ENCODE peak calls at places on chromosomes 3 and 15, in five cellular contexts. N, H, Z, R and E are unnamed samples.
A peak's percentile ranks its signal among the peaks of the same experiment; 100 is the strongest.

GRCh38 chr3:159762981-159763465 is 225.6 kb upstream of the IL12A start:
- DNase-seq in N (peak; percentile 40), Z (peak; percentile 85), H (peak; percentile 33), R (peak; percentile 63), E (no peak)

GRCh38 chr3:122857019-122857418 is 62.1 kb downstream of the SLC49A4 start:
- DNase-seq in N (no peak), H (no peak), Z (no peak), R (no peak), E (no peak)

GRCh38 chr3:58490860-58491501 is 915 bp upstream of the KCTD6 start:
- DNase-seq in N (peak; percentile 31), Z (no peak), H (no peak), R (peak; percentile 83), E (peak; percentile 59)

GRCh38 chr3:14725015-14725431 is 50.1 kb downstream of the C3orf20 start:
- DNase-seq in N (no peak), H (no peak), R (no peak), Z (peak; percentile 22), E (no peak)

GRCh38 chr15:50458301-50458700 is 34.1 kb downstream of the USP8 start:
- DNase-seq in R (no peak), H (no peak), Z (no peak), N (no peak), E (no peak)

GRCh38 chr15:33649217-33649933 is 318.9 kb upstream of the CHRM5 start:
- DNase-seq in H (no peak), Z (no peak), N (no peak), R (no peak), E (no peak)

GRCh38 chr15:85621096-85621495 is 173.6 kb downstream of the KLHL25 start:
- DNase-seq in N (peak; percentile 50), H (no peak), Z (no peak), R (no peak), E (no peak)

GRCh38 chr3:146465713-146466465 is 3.5 kb downstream of the PLSCR2 start:
- DNase-seq in N (no peak), H (no peak), Z (no peak), R (no peak), E (no peak)

GRCh38 chr3:127174715-127175140 is 18.2 kb upstream of the PRR23E start:
- DNase-seq in R (no peak), N (no peak), H (no peak), Z (no peak), E (no peak)

GRCh38 chr15:75107905-75108838 is 84.8 kb downstream of the PPCDC start:
- DNase-seq in R (no peak), H (no peak), N (peak; percentile 93), Z (peak; percentile 70), E (no peak)

GRCh38 chr3:42632146-42632545 is 21.4 kb upstream of the ZBTB47 start:
- DNase-seq in H (no peak), Z (no peak), N (no peak), R (no peak), E (no peak)

GRCh38 chr15:91849749-91850161 is 3.8 kb upstream of the SLCO3A1 start:
- DNase-seq in H (no peak), Z (peak; percentile 18), R (no peak), N (peak; percentile 66), E (no peak)